ENCODE peak calls at places on chromosomes 2 and 18, in nine cellular contexts. E, U, P, Y, V, N, J, M and S are unnamed samples. For H3K4me1, the result is how much of the 10 kb centered on the place peaks cover.

GRCh38 chr18:65788373-65788772 is 37.6 kb downstream of the CDH7 start:
- DNase-seq in P (no peak), N (no peak), J (no peak), Y (no peak), M (no peak), E (no peak), V (no peak), U (no peak), S (no peak)

GRCh38 chr2:26585100-26585499 is 56.1 kb downstream of the CIB4 start:
- DNase-seq in E (no peak), M (no peak), J (no peak), Y (no peak), V (no peak), N (no peak), P (peak), U (no peak), S (no peak)

GRCh38 chr2:241795021-241795999 is 13.7 kb upstream of the NEU4 start:
- DNase-seq in J (no peak), Y (no peak), N (no peak), M (peak), P (no peak), E (peak), U (no peak), V (no peak), S (no peak)

GRCh38 chr2:60973705-60974104 is 43.8 kb upstream of the PEX13 start:
- DNase-seq in M (no peak), N (no peak), V (no peak), E (no peak), Y (no peak), P (no peak), J (no peak), U (no peak), S (no peak)

GRCh38 chr2:17115042-17115441 is 403.2 kb downstream of the RAD51AP2 start:
- DNase-seq in J (no peak), V (no peak), N (no peak), P (no peak), U (no peak), E (no peak), M (no peak), Y (no peak), S (no peak)

GRCh38 chr2:201235865-201236811 is 24.2 kb upstream of the CASP8 start:
- DNase-seq in U (peak), Y (no peak), P (peak), N (peak), M (peak), J (no peak), V (peak), E (peak), S (peak)

GRCh38 chr2:26769501-26769850 is 5.4 kb downstream of the SLC35F6 start:
- DNase-seq in U (no peak), E (no peak), P (no peak), N (no peak), M (no peak), V (no peak), J (no peak), Y (no peak), S (peak)

GRCh38 chr2:126934803-126935202 is 36.1 kb downstream of the TEX51 start:
- DNase-seq in M (no peak), P (no peak), N (no peak), E (no peak), J (no peak), V (no peak), U (no peak), Y (no peak), S (no peak)

GRCh38 chr18:10143601-10144000 is 229.8 kb downstream of the VAPA start:
- DNase-seq in N (no peak), P (no peak), M (no peak), J (no peak), V (no peak), E (no peak), Y (no peak), U (no peak), S (peak)

GRCh38 chr2:43225788-43226557 is 433 bp downstream of the ZFP36L2 start:
- DNase-seq in J (no peak), U (peak), V (peak), M (peak), E (peak), Y (peak), P (peak), N (no peak), S (peak)

GRCh38 chr2:43070039-43070438 is 156.4 kb downstream of the ZFP36L2 start:
- DNase-seq in V (no peak), U (no peak), M (peak), N (no peak), P (no peak), E (no peak), Y (no peak), J (peak), S (peak)

GRCh38 chr2:100733344-100734187 is 86.4 kb upstream of the NPAS2 start:
- DNase-seq in M (peak), E (no peak), V (peak), Y (no peak), N (no peak), U (peak), J (no peak), P (peak), S (no peak)

GRCh38 chr2:48677450-48677849 is 59.8 kb downstream of the GTF2A1L start:
- DNase-seq in V (no peak), E (no peak), N (no peak), M (no peak), P (no peak), J (no peak), U (no peak), Y (no peak), S (no peak)

GRCh38 chr2:3041841-3042600 is 335.6 kb downstream of the EIPR1 start:
- DNase-seq in E (no peak), V (no peak), Y (no peak), M (peak), J (no peak), U (no peak), P (no peak), N (no peak), S (no peak)

GRCh38 chr2:42202299-42203008 is 33.3 kb downstream of the EML4 start:
- DNase-seq in E (no peak), V (peak), N (no peak), U (no peak), M (no peak), J (no peak), Y (no peak), P (no peak), S (no peak)

GRCh38 chr2:132677661-132678060 is 7.7 kb upstream of the LYPD1 start:
- DNase-seq in J (no peak), M (no peak), U (no peak), Y (no peak), N (no peak), V (peak), E (no peak), P (no peak), S (no peak)

GRCh38 chr2:142865924-142866323 is 11.5 kb upstream of the KYNU start:
- DNase-seq in Y (no peak), M (no peak), V (peak), U (no peak), P (no peak), N (no peak), E (no peak), J (no peak), S (no peak)

GRCh38 chr2:10524841-10525572 is 76.9 kb upstream of the ODC1 start:
- DNase-seq in J (no peak), N (no peak), E (no peak), V (no peak), P (no peak), U (no peak), M (no peak), Y (no peak), S (no peak)

GRCh38 chr2:86625096-86625495 is 1.4 kb upstream of the RNF103 start:
- DNase-seq in V (no peak), Y (no peak), P (no peak), N (no peak), J (no peak), U (no peak), M (no peak), E (no peak), S (no peak)

GRCh38 chr2:122077771-122078170 is 322.3 kb downstream of the TSN start:
- DNase-seq in N (no peak), J (no peak), Y (no peak), U (peak), P (no peak), M (no peak), V (no peak), E (no peak), S (no peak)

GRCh38 chr18:11987527-11987926 is 6.2 kb downstream of the IMPA2 start:
- DNase-seq in U (no peak), E (no peak), V (peak), N (no peak), M (no peak), P (peak), Y (no peak), J (no peak), S (no peak)

GRCh38 chr2:9797681-9798556 is 45.4 kb upstream of the TAF1B start:
- DNase-seq in M (no peak), E (no peak), P (no peak), J (no peak), N (no peak), Y (no peak), V (no peak), U (no peak), S (no peak)

GRCh38 chr2:42921162-42921550 is 128.8 kb upstream of the HAAO start:
- DNase-seq in U (no peak), P (no peak), J (no peak), E (no peak), M (no peak), V (no peak), Y (no peak), N (no peak), S (no peak)

GRCh38 chr2:65666156-65666725 is 233.8 kb upstream of the SPRED2 start:
- DNase-seq in U (peak), N (no peak), E (no peak), J (no peak), V (peak), P (no peak), M (no peak), Y (no peak), S (no peak)

GRCh38 chr2:120749506-120750431 is 14.1 kb downstream of the GLI2 start:
- DNase-seq in N (no peak), V (peak), M (no peak), E (no peak), J (peak), P (no peak), Y (no peak), U (peak), S (no peak)

GRCh38 chr2:10599921-10600320 is 89.9 kb downstream of the NOL10 start:
- DNase-seq in E (no peak), Y (no peak), U (no peak), V (no peak), P (no peak), N (no peak), M (no peak), J (no peak), S (peak)

GRCh38 chr18:44765451-44765850 is 84.8 kb downstream of the SETBP1 start:
- DNase-seq in Y (no peak), J (no peak), M (no peak), P (no peak), E (no peak), U (no peak), N (no peak), V (no peak), S (no peak)

GRCh38 chr2:207813942-207814341 is 44.2 kb upstream of the FZD5 start:
- DNase-seq in J (no peak), E (no peak), V (no peak), M (no peak), Y (no peak), U (no peak), N (no peak), P (no peak), S (no peak)

GRCh38 chr2:179963626-179964025 is 43.5 kb downstream of the CWC22 start:
- DNase-seq in E (no peak), P (no peak), Y (no peak), N (no peak), U (no peak), M (no peak), J (no peak), V (peak), S (no peak)

GRCh38 chr2:227324671-227325055 is 388 bp upstream of the MFF start:
- DNase-seq in P (no peak), U (no peak), V (peak), E (no peak), Y (peak), M (no peak), N (no peak), J (no peak), S (no peak)

GRCh38 chr2:171347158-171347557 is 86.6 kb downstream of the METTL8 start:
- DNase-seq in U (no peak), V (peak), P (no peak), Y (no peak), E (no peak), M (no peak), N (no peak), J (no peak), S (no peak)

GRCh38 chr2:25372405-25373268 is 30.9 kb upstream of the DNMT3A start:
- DNase-seq in U (no peak), P (peak), J (peak), V (no peak), N (no peak), Y (no peak), M (no peak), E (no peak), S (no peak)

GRCh38 chr18:12293831-12294230 is 14.2 kb upstream of the TUBB6 start:
- DNase-seq in N (no peak), Y (no peak), J (no peak), M (no peak), P (peak), E (no peak), U (no peak), V (no peak), S (no peak)

GRCh38 chr18:42086288-42086687 is 131.3 kb downstream of the PIK3C3 start:
- DNase-seq in U (no peak), V (peak), J (no peak), M (no peak), Y (no peak), P (no peak), N (no peak), E (no peak), S (no peak)

GRCh38 chr2:16226942-16227664 is 286.8 kb downstream of the MYCN start:
- DNase-seq in V (no peak), U (peak), Y (no peak), P (peak), M (no peak), E (no peak), N (no peak), J (no peak), S (peak)

GRCh38 chr18:35982404-35983114 is 10.1 kb downstream of the RMP24 start:
- DNase-seq in M (no peak), N (no peak), J (no peak), U (peak), E (no peak), Y (no peak), P (no peak), V (peak), S (no peak)

GRCh38 chr2:183892315-183892941 is 705.9 kb upstream of the ZNF804A start:
- DNase-seq in U (no peak), E (peak), N (no peak), Y (no peak), M (no peak), V (no peak), J (no peak), P (no peak), S (no peak)

GRCh38 chr2:75292826-75293225 is 93.5 kb upstream of the TACR1 start:
- DNase-seq in V (peak), M (no peak), U (no peak), J (no peak), Y (no peak), N (no peak), E (no peak), P (no peak), S (no peak)

GRCh38 chr2:42196403-42197267 is 27.5 kb downstream of the EML4 start:
- DNase-seq in U (peak), M (no peak), E (no peak), V (peak), J (peak), N (no peak), Y (peak), P (no peak), S (peak)

GRCh38 chr2:96878796-96879544 is 9.1 kb upstream of the SEMA4C start:
- DNase-seq in M (no peak), E (no peak), U (no peak), V (no peak), P (no peak), J (no peak), Y (no peak), N (no peak), S (no peak)
- H3K4me1 ChIP-seq in M (under half), E (under half), U (under half), V (under half), P (under half), J (under half), Y (under half), N (half or more), S (under half)

GRCh38 chr2:12177995-12178760 is 431.7 kb downstream of the LPIN1 start:
- DNase-seq in N (no peak), V (no peak), M (no peak), J (no peak), U (no peak), Y (no peak), E (no peak), P (no peak), S (no peak)

GRCh38 chr2:12176621-12177020 is 430.2 kb downstream of the LPIN1 start:
- DNase-seq in P (no peak), Y (no peak), J (no peak), U (no peak), N (no peak), M (no peak), E (no peak), V (no peak), S (no peak)

GRCh38 chr2:12177052-12177994 is 430.9 kb downstream of the LPIN1 start:
- DNase-seq in Y (peak), N (no peak), E (no peak), M (peak), J (peak), P (no peak), U (no peak), V (peak), S (no peak)

GRCh38 chr2:12183032-12183431 is 436.6 kb downstream of the LPIN1 start:
- DNase-seq in E (no peak), U (no peak), V (no peak), N (no peak), M (no peak), Y (no peak), J (no peak), P (no peak), S (no peak)

GRCh38 chr2:12180046-12180445 is 433.6 kb downstream of the LPIN1 start:
- DNase-seq in Y (no peak), J (no peak), P (no peak), E (no peak), V (no peak), N (no peak), U (no peak), M (no peak), S (no peak)
- TF ChIP-seq CTCF in Y (no peak), J (no peak), P (no peak), E (no peak), V (no peak), N (no peak), U (no peak), M (no peak), S (no peak)

GRCh38 chr2:177908824-177909223 is 163.8 kb downstream of the PDE11A start:
- DNase-seq in J (no peak), M (no peak), Y (no peak), V (no peak), U (no peak), N (no peak), P (no peak), E (no peak), S (no peak)
- H3K4me1 ChIP-seq in J (under half), M (under half), Y (under half), V (under half), U (under half), N (under half), P (under half), E (under half), S (under half)

GRCh38 chr2:195574305-195574704 is 82.7 kb upstream of the SLC39A10 start:
- DNase-seq in E (no peak), J (no peak), P (no peak), Y (no peak), U (no peak), N (no peak), V (no peak), M (no peak), S (no peak)
- TF ChIP-seq CTCF in E (no peak), J (no peak), P (no peak), Y (no peak), U (no peak), N (no peak), V (no peak), M (no peak), S (no peak)

GRCh38 chr2:156466739-156467405 is 30.7 kb downstream of the GPD2 start:
- DNase-seq in V (peak), E (no peak), M (no peak), N (no peak), U (no peak), Y (no peak), P (no peak), J (peak), S (peak)
- H3K4me1 ChIP-seq in V (under half), E (under half), M (half or more), N (half or more), U (under half), Y (half or more), P (under half), J (half or more), S (under half)

GRCh38 chr2:238308177-238308576 is 12.1 kb upstream of the TRAF3IP1 start:
- DNase-seq in Y (no peak), U (no peak), E (no peak), V (no peak), M (no peak), P (peak), N (no peak), J (no peak), S (no peak)
- TF ChIP-seq CTCF in Y (peak), U (peak), E (no peak), V (no peak), M (peak), P (no peak), N (no peak), J (peak), S (no peak)

GRCh38 chr18:22185723-22186386 is 16.5 kb downstream of the GATA6 start:
- DNase-seq in M (no peak), Y (no peak), E (no peak), N (no peak), J (no peak), U (no peak), V (no peak), P (no peak), S (no peak)

GRCh38 chr18:22186484-22186971 is 17.1 kb downstream of the GATA6 start:
- DNase-seq in E (no peak), N (no peak), P (no peak), U (no peak), J (no peak), V (no peak), M (no peak), Y (no peak), S (no peak)

GRCh38 chr18:22191346-22191710 is 21.9 kb downstream of the GATA6 start:
- DNase-seq in N (no peak), Y (no peak), V (no peak), E (no peak), P (no peak), J (no peak), M (no peak), U (no peak), S (no peak)

GRCh38 chr18:22189431-22189830 is 20.0 kb downstream of the GATA6 start:
- DNase-seq in N (no peak), U (no peak), J (no peak), V (no peak), Y (no peak), M (no peak), E (no peak), P (no peak), S (no peak)

DNA sequence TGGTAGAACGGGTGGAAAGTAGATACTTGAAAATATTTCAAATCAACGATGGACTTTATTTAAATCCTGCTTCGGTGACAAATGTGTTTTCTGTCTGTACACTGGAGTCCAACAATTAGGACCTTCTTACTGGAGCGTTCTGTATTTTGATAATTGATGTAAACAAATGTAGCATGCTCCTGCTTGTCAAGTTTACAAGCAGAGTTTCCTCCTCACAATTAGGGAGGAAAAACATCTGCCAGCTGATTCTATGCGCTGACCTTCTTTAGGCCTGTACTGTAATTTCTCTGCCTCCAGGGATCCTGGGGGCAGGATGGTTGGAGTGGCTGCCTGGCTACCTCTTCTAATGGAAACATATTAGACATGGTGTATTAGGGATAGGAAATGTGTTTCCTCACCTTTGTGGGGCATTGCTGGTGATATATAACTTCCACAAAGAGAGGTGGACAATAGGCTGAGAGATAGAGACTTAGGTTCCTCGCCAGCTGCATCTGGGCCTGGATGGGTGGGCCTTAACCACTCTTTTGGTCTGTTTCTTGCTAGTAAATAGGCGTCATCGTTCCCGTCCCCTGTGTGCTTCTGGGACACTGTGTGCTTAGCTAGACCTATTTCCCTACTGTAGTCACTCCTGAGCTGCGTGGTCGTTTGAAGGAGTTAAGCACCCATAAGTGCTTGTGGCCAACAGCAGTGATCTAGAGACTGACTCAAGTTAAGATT is 19.3 kb downstream of the GATA6 start:
- DNase-seq in V (no peak), N (no peak), Y (no peak), E (no peak), J (no peak), P (no peak), U (no peak), M (no peak), S (no peak)
- H3K4me1 ChIP-seq in V (under half), N (under half), Y (under half), E (under half), J (half or more), P (half or more), U (under half), M (under half), S (under half)

GRCh38 chr2:119109823-119110222 is 48.7 kb downstream of the C1QL2 start:
- DNase-seq in P (no peak), U (no peak), M (no peak), Y (no peak), N (no peak), J (no peak), E (no peak), V (no peak), S (no peak)

GRCh38 chr2:119106301-119106897 is 52.2 kb downstream of the C1QL2 start:
- DNase-seq in V (peak), Y (no peak), N (no peak), P (peak), M (peak), E (no peak), J (peak), U (peak), S (peak)

GRCh38 chr2:119108186-119108585 is 50.4 kb downstream of the C1QL2 start:
- DNase-seq in V (no peak), M (no peak), P (no peak), E (no peak), J (no peak), N (no peak), U (no peak), Y (no peak), S (no peak)

GRCh38 chr2:119102964-119103363 is 55.6 kb downstream of the C1QL2 start:
- DNase-seq in Y (no peak), N (no peak), E (no peak), V (no peak), P (no peak), J (no peak), U (no peak), M (no peak), S (no peak)

GRCh38 chr2:119104414-119104813 is 54.1 kb downstream of the C1QL2 start:
- DNase-seq in Y (no peak), M (no peak), P (no peak), J (no peak), N (no peak), E (no peak), U (no peak), V (no peak), S (no peak)
- TF ChIP-seq CTCF in Y (no peak), M (no peak), P (no peak), J (no peak), N (no peak), E (no peak), U (no peak), V (no peak), S (no peak)